ENCODE peak calls at places on chromosome 22, in six cellular contexts. One of them, this sample, is unnamed.

GRCh38 chr22:49366437-49366836 is 461.2 kb downstream of the BRD1 start:
- DNase-seq in foreskin fibroblast: no peak
- DNase-seq in astrocyte of the cerebellum: no peak
- DNase-seq in Panc1: no peak
- DNase-seq in adrenal gland: no peak
- DNase-seq in suprapubic skin: no peak
- DNase-seq in this sample: no peak

GRCh38 chr22:26681395-26681821 is 24.0 kb downstream of the MIAT start:
- DNase-seq in foreskin fibroblast: peak; percentile 18
- DNase-seq in astrocyte of the cerebellum: peak; percentile 80
- DNase-seq in Panc1: no peak
- DNase-seq in adrenal gland: no peak
- DNase-seq in suprapubic skin: no peak
- DNase-seq in this sample: peak; percentile 89

GRCh38 chr22:18063311-18063710 is 14.5 kb upstream of the PEX26 start:
- DNase-seq in foreskin fibroblast: no peak
- DNase-seq in astrocyte of the cerebellum: no peak
- DNase-seq in Panc1: no peak
- DNase-seq in adrenal gland: no peak
- DNase-seq in suprapubic skin: no peak
- DNase-seq in this sample: no peak

GRCh38 chr22:19126874-19127273 is 4.2 kb upstream of the TSSK2 start:
- DNase-seq in foreskin fibroblast: no peak
- DNase-seq in astrocyte of the cerebellum: no peak
- DNase-seq in Panc1: no peak
- DNase-seq in adrenal gland: no peak
- DNase-seq in suprapubic skin: no peak
- DNase-seq in this sample: no peak

GRCh38 chr22:29702931-29703594 is 16.7 kb upstream of the CABP7 start:
- DNase-seq in foreskin fibroblast: no peak
- DNase-seq in astrocyte of the cerebellum: no peak
- DNase-seq in Panc1: no peak
- DNase-seq in adrenal gland: no peak
- DNase-seq in suprapubic skin: no peak
- DNase-seq in this sample: no peak

GRCh38 chr22:42820075-42820763 is 36.9 kb downstream of the ARFGAP3 start:
- DNase-seq in foreskin fibroblast: peak; percentile 74
- DNase-seq in astrocyte of the cerebellum: peak; percentile 55
- DNase-seq in Panc1: no peak
- DNase-seq in adrenal gland: peak; percentile 27
- DNase-seq in suprapubic skin: peak; percentile 4
- DNase-seq in this sample: no peak

GRCh38 chr22:43883012-43883661 is 8.7 kb downstream of the PNPLA5 start:
- DNase-seq in foreskin fibroblast: peak; percentile 65
- DNase-seq in astrocyte of the cerebellum: peak; percentile 40
- DNase-seq in Panc1: peak; percentile 41
- DNase-seq in adrenal gland: peak; percentile 42
- DNase-seq in suprapubic skin: no peak
- DNase-seq in this sample: no peak

GRCh38 chr22:28883917-28884753 is 763 bp downstream of the ZNRF3 start:
- DNase-seq in foreskin fibroblast: peak; percentile 44
- DNase-seq in astrocyte of the cerebellum: no peak
- DNase-seq in Panc1: no peak
- DNase-seq in adrenal gland: peak; percentile 58
- DNase-seq in suprapubic skin: no peak
- DNase-seq in this sample: no peak

GRCh38 chr22:32571764-32572163 is 97.2 kb downstream of the FBXO7 start:
- DNase-seq in foreskin fibroblast: no peak
- DNase-seq in astrocyte of the cerebellum: no peak
- DNase-seq in Panc1: no peak
- DNase-seq in adrenal gland: no peak
- DNase-seq in suprapubic skin: peak; percentile 49
- DNase-seq in this sample: no peak

GRCh38 chr22:25447067-25447688 is 117.3 kb upstream of the GRK3 start:
- DNase-seq in foreskin fibroblast: no peak
- DNase-seq in astrocyte of the cerebellum: no peak
- DNase-seq in Panc1: no peak
- DNase-seq in adrenal gland: no peak
- DNase-seq in suprapubic skin: no peak
- DNase-seq in this sample: no peak

GRCh38 chr22:39967996-39968968 is 8.1 kb downstream of the TMA7B start:
- DNase-seq in foreskin fibroblast: no peak
- DNase-seq in astrocyte of the cerebellum: no peak
- DNase-seq in Panc1: no peak
- DNase-seq in adrenal gland: no peak
- DNase-seq in suprapubic skin: no peak
- DNase-seq in this sample: no peak

GRCh38 chr22:30829901-30830550 is 135.4 kb downstream of the OSBP2 start:
- DNase-seq in foreskin fibroblast: peak; percentile 90
- DNase-seq in astrocyte of the cerebellum: peak; percentile 46
- DNase-seq in Panc1: peak; percentile 32
- DNase-seq in adrenal gland: no peak
- DNase-seq in suprapubic skin: peak; percentile 67
- DNase-seq in this sample: no peak

GRCh38 chr22:24441406-24442351 is 14.3 kb downstream of the ADORA2A start:
- DNase-seq in foreskin fibroblast: no peak
- DNase-seq in astrocyte of the cerebellum: no peak
- DNase-seq in Panc1: no peak
- DNase-seq in adrenal gland: peak; percentile 50
- DNase-seq in suprapubic skin: no peak
- DNase-seq in this sample: no peak

GRCh38 chr22:43967069-43967468 is 11.8 kb downstream of the SAMM50 start:
- DNase-seq in foreskin fibroblast: no peak
- DNase-seq in astrocyte of the cerebellum: no peak
- DNase-seq in Panc1: no peak
- DNase-seq in adrenal gland: no peak
- DNase-seq in suprapubic skin: peak; percentile 28
- DNase-seq in this sample: no peak

GRCh38 chr22:38706101-38706884 is 549 bp downstream of the GTPBP1 start:
- DNase-seq in foreskin fibroblast: no peak
- DNase-seq in astrocyte of the cerebellum: no peak
- DNase-seq in Panc1: no peak
- DNase-seq in adrenal gland: peak; percentile 66
- DNase-seq in suprapubic skin: no peak
- DNase-seq in this sample: no peak

GRCh38 chr22:27336151-27337090 is 465.1 kb downstream of the MN1 start:
- DNase-seq in foreskin fibroblast: no peak
- DNase-seq in astrocyte of the cerebellum: peak; percentile 74
- DNase-seq in Panc1: no peak
- DNase-seq in adrenal gland: no peak
- DNase-seq in suprapubic skin: no peak
- DNase-seq in this sample: peak; percentile 49

GRCh38 chr22:43008921-43009320 is 6.0 kb downstream of the PACSIN2 start:
- DNase-seq in foreskin fibroblast: no peak
- DNase-seq in astrocyte of the cerebellum: no peak
- DNase-seq in Panc1: no peak
- DNase-seq in adrenal gland: no peak
- DNase-seq in suprapubic skin: no peak
- DNase-seq in this sample: no peak

GRCh38 chr22:42685941-42686666 is 34.6 kb downstream of the A4GALT start:
- DNase-seq in foreskin fibroblast: peak; percentile 13
- DNase-seq in astrocyte of the cerebellum: no peak
- DNase-seq in Panc1: no peak
- DNase-seq in adrenal gland: no peak
- DNase-seq in suprapubic skin: no peak
- DNase-seq in this sample: no peak

GRCh38 chr22:38987171-38987895 is 5.2 kb downstream of the APOBEC3B start:
- DNase-seq in foreskin fibroblast: no peak
- DNase-seq in astrocyte of the cerebellum: no peak
- DNase-seq in Panc1: no peak
- DNase-seq in adrenal gland: no peak
- DNase-seq in suprapubic skin: no peak
- DNase-seq in this sample: no peak

DNA sequence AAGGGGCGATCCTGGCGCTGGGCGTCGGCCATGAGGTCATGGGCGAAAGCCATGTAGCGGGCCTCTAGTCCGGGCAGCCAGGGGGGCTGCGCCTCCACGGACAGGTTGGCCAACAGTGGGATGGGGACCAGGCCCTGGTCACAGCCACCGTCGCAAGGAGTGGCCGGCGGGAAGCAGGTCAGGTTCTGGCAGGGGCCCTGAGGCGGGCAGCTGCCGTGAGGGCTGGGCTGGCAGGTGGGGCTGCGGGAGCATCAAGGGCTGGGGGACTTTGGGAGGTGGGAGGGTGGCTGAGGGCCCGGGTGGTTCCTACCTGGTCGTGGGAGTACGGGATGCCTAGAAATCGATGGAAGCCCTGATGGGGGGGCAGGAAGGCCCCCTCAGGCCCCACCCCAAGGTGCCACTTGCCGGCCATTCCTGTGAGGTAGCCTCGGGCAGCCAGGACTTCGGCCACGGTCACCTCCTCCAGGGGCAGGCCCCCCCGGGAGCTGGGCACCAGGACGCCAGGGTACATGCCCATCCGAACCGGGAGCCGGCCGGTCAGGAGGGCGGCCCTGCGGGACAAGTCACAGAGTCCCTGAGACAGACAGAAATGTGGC is 998 bp downstream of the ARSA start:
- DNase-seq in foreskin fibroblast: no peak
- DNase-seq in astrocyte of the cerebellum: no peak
- DNase-seq in Panc1: no peak
- DNase-seq in adrenal gland: no peak
- DNase-seq in suprapubic skin: peak; percentile 79
- DNase-seq in this sample: no peak
- TF ChIP-seq CTCF in foreskin fibroblast: no peak
- TF ChIP-seq CTCF in astrocyte of the cerebellum: no peak
- TF ChIP-seq CTCF in Panc1: no peak
- TF ChIP-seq CTCF in adrenal gland: no peak
- TF ChIP-seq CTCF in suprapubic skin: no peak
- TF ChIP-seq CTCF in this sample: no peak

GRCh38 chr22:37366601-37367000 is 60.7 kb downstream of the ELFN2 start:
- DNase-seq in foreskin fibroblast: no peak
- DNase-seq in astrocyte of the cerebellum: no peak
- DNase-seq in Panc1: no peak
- DNase-seq in adrenal gland: no peak
- DNase-seq in suprapubic skin: no peak
- DNase-seq in this sample: no peak
- H3K4me3 ChIP-seq in foreskin fibroblast: no peak overlapping the region
- H3K4me3 ChIP-seq in astrocyte of the cerebellum: no peak overlapping the region
- H3K4me3 ChIP-seq in Panc1: no peak overlapping the region
- H3K4me3 ChIP-seq in adrenal gland: no peak overlapping the region
- H3K4me3 ChIP-seq in suprapubic skin: no peak overlapping the region
- H3K4me3 ChIP-seq in this sample: no peak overlapping the region

GRCh38 chr22:21641795-21642583 is at the start of gene SDF2L1:
- DNase-seq in foreskin fibroblast: peak; percentile 99
- DNase-seq in astrocyte of the cerebellum: peak; percentile 97
- DNase-seq in Panc1: no peak
- DNase-seq in adrenal gland: peak; percentile 99
- DNase-seq in suprapubic skin: peak; percentile 99
- DNase-seq in this sample: peak; percentile 96
- TF ChIP-seq CTCF in foreskin fibroblast: no peak
- TF ChIP-seq CTCF in astrocyte of the cerebellum: no peak
- TF ChIP-seq CTCF in Panc1: peak; percentile 45
- TF ChIP-seq CTCF in adrenal gland: no peak
- TF ChIP-seq CTCF in suprapubic skin: no peak
- TF ChIP-seq CTCF in this sample: no peak

GRCh38 chr22:35353318-35353717 is 27.6 kb upstream of the HMOX1 start:
- DNase-seq in foreskin fibroblast: no peak
- DNase-seq in astrocyte of the cerebellum: no peak
- DNase-seq in Panc1: no peak
- DNase-seq in adrenal gland: no peak
- DNase-seq in suprapubic skin: no peak
- DNase-seq in this sample: no peak
- H3K4me3 ChIP-seq in foreskin fibroblast: no peak overlapping the region
- H3K4me3 ChIP-seq in astrocyte of the cerebellum: no peak overlapping the region
- H3K4me3 ChIP-seq in Panc1: no peak overlapping the region
- H3K4me3 ChIP-seq in adrenal gland: no peak overlapping the region
- H3K4me3 ChIP-seq in suprapubic skin: no peak overlapping the region
- H3K4me3 ChIP-seq in this sample: no peak overlapping the region

GRCh38 chr22:41535244-41535643 is 9.0 kb downstream of the POLR3H start:
- DNase-seq in foreskin fibroblast: no peak
- DNase-seq in astrocyte of the cerebellum: no peak
- DNase-seq in Panc1: no peak
- DNase-seq in adrenal gland: no peak
- DNase-seq in suprapubic skin: no peak
- DNase-seq in this sample: no peak
- TF ChIP-seq CTCF in foreskin fibroblast: peak; percentile 34
- TF ChIP-seq CTCF in astrocyte of the cerebellum: peak; percentile 51
- TF ChIP-seq CTCF in Panc1: peak; percentile 44
- TF ChIP-seq CTCF in adrenal gland: no peak
- TF ChIP-seq CTCF in suprapubic skin: no peak
- TF ChIP-seq CTCF in this sample: peak; percentile 50

DNA sequence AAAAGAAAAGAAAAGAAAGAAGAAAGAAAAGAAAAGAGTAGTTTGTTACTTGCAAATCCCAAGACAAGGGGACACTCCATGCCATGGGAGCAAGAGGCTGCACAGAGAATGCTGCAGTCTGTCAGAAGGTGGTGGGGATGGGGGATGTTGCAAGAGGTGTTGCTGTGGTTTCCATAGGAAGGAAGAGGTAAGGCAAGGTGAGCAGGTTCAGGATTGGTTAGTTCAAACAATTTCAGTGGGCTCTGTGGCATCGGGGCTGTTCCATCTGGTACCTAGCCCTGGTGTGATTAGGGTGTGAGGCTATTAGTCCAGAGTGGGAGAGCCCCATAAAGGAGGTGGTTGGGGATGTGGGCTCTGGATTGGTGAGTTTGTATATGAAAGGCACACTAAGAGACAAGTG is 172.7 kb downstream of the BCR start:
- DNase-seq in foreskin fibroblast: no peak
- DNase-seq in astrocyte of the cerebellum: no peak
- DNase-seq in Panc1: no peak
- DNase-seq in adrenal gland: no peak
- DNase-seq in suprapubic skin: no peak
- DNase-seq in this sample: no peak
- H3K4me3 ChIP-seq in foreskin fibroblast: no peak overlapping the region
- H3K4me3 ChIP-seq in astrocyte of the cerebellum: no peak overlapping the region
- H3K4me3 ChIP-seq in Panc1: no peak overlapping the region
- H3K4me3 ChIP-seq in adrenal gland: no peak overlapping the region
- H3K4me3 ChIP-seq in suprapubic skin: no peak overlapping the region
- H3K4me3 ChIP-seq in this sample: no peak overlapping the region

DNA sequence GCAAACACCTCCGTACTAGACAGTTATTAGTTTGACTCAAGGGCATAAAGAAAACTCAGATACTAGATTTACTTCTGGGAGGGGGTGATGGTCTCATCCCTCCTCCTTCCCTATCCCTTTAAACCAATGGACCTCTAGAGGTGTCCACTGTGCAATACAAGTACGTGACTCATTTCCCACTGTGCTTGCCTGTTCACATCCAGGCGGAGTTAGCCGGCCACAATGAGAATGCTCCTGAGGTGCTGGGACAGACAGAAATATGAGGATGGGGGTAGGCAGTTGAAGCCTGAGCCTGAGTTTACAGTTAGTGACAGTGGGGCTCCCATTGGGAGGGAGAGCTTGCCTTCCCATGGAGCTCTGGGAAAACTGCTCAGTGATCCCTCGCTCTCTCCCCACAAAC is 8.4 kb upstream of the PMM1 start:
- DNase-seq in foreskin fibroblast: peak; percentile 74
- DNase-seq in astrocyte of the cerebellum: peak; percentile 42
- DNase-seq in Panc1: no peak
- DNase-seq in adrenal gland: peak; percentile 58
- DNase-seq in suprapubic skin: no peak
- DNase-seq in this sample: no peak
- TF ChIP-seq CTCF in foreskin fibroblast: no peak
- TF ChIP-seq CTCF in astrocyte of the cerebellum: no peak
- TF ChIP-seq CTCF in Panc1: no peak
- TF ChIP-seq CTCF in adrenal gland: no peak
- TF ChIP-seq CTCF in suprapubic skin: no peak
- TF ChIP-seq CTCF in this sample: no peak